ENCODE peak calls at places on chromosomes 7 and 10, in five cellular contexts. U, N, V, S and O are unnamed samples.

GRCh38 chr7:5646846-5647245 is 134.6 kb downstream of the RNF216 start:
- DNase-seq in U (no peak), S (no peak), V (peak; percentile 92), N (no peak), O (no peak)

GRCh38 chr7:86823769-86824168 is 180.1 kb downstream of the GRM3 start:
- DNase-seq in V (no peak), U (no peak), S (no peak), N (no peak), O (no peak)

GRCh38 chr10:31526681-31527080 is 207.7 kb downstream of the ZEB1 start:
- DNase-seq in V (peak; percentile 53), U (no peak), S (no peak), N (peak; percentile 18), O (no peak)

GRCh38 chr10:22712246-22712958 is 2.0 kb downstream of the PIP4K2A start:
- DNase-seq in V (peak; percentile 62), S (no peak), N (no peak), U (no peak), O (no peak)

GRCh38 chr7:102439963-102440795 is 6.8 kb downstream of the ORAI2 start:
- DNase-seq in U (no peak), V (peak; percentile 84), N (peak; percentile 85), S (no peak), O (no peak)

GRCh38 chr10:5343561-5343960 is 21.2 kb upstream of the UCN3 start:
- DNase-seq in S (no peak), N (no peak), V (peak; percentile 2), U (no peak), O (no peak)

GRCh38 chr7:123749537-123749857 is 694 bp upstream of the WASL start:
- DNase-seq in U (peak; percentile 36), S (no peak), N (peak; percentile 33), V (peak; percentile 87), O (no peak)

GRCh38 chr10:113690749-113691148 is 11.0 kb downstream of the CASP7 start:
- DNase-seq in S (no peak), U (no peak), N (no peak), V (no peak), O (no peak)

GRCh38 chr7:31883761-31884164 is 186.4 kb downstream of the PDE1C start:
- DNase-seq in U (no peak), V (peak; percentile 76), N (no peak), S (peak; percentile 37), O (no peak)

GRCh38 chr7:130996205-130996840 is 262.3 kb upstream of the KLF14 start:
- DNase-seq in S (no peak), N (no peak), U (no peak), V (no peak), O (no peak)

GRCh38 chr10:71138126-71138860 is 74.1 kb upstream of the UNC5B start:
- DNase-seq in V (no peak), N (no peak), S (no peak), U (no peak), O (no peak)

GRCh38 chr7:759569-759968 is 32.5 kb upstream of the PRKAR1B start:
- DNase-seq in V (no peak), N (no peak), U (no peak), S (peak; percentile 12), O (no peak)

GRCh38 chr10:124596116-124596785 is 134.6 kb downstream of the LHPP start:
- DNase-seq in U (no peak), N (peak; percentile 7), S (peak; percentile 52), V (no peak), O (no peak)

GRCh38 chr7:153515359-153515758 is 536.8 kb upstream of the DPP6 start:
- DNase-seq in V (no peak), S (no peak), N (no peak), U (no peak), O (no peak)

GRCh38 chr10:69913586-69913985 is 111.9 kb downstream of the COL13A1 start:
- DNase-seq in S (no peak), V (no peak), U (no peak), N (no peak), O (no peak)
- TF ChIP-seq CTCF in S (no peak), V (no peak), U (no peak), N (no peak), O (no peak)

DNA sequence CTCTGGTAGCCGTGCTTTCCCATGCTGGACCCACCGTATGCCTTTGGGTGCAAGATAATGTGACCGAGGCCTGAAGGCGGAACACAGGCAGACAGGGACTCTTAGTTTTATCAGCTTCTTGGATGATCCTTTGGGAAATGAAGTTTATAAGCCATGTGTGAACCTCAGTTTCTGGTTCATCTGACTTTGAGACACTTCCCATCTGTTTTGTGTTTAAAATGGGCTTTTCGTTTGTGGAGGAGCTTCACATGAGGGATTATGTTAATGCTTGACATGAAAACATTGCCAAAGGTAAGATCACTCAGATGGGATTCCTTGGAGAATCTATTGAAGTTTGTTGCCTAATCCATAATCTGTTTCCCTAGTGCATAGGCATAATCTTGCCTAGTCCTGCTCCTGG is 249.8 kb upstream of the LYZL1 start:
- DNase-seq in V (no peak), N (no peak), S (no peak), U (no peak), O (no peak)
- TF ChIP-seq CTCF in V (no peak), N (no peak), S (no peak), U (no peak), O (no peak)

GRCh38 chr7:133051066-133051465 is 30.8 kb downstream of the CHCHD3 start:
- DNase-seq in N (no peak), S (no peak), U (no peak), V (peak; percentile 60), O (no peak)
- TF ChIP-seq CTCF in N (peak; percentile 22), S (no peak), U (no peak), V (peak; percentile 39), O (peak; percentile 41)

DNA sequence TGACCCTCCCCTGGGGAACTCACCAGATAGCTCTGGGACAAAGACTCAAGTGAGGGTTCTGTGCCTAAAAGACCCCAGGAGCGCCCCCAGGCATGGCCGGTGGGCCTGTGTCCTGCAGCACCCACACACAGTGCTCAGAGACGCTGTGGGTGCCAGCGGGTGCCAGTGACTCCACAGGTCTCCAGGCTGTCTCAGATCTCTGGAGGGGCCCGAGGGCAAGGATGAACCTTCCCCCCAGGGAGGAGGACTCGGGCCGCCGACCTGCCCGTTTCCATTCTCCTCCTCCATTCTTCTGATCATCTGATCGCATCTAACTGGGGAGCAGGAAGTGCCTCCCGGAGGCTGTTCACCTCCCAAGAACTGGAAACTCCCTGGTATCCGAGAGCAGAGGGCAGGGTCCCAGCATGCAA is 980 bp downstream of the ADAM8 start:
- DNase-seq in U (no peak), V (no peak), S (peak; percentile 71), N (no peak), O (no peak)
- TF ChIP-seq CTCF in U (no peak), V (no peak), S (no peak), N (no peak), O (no peak)

GRCh38 chr7:50495746-50496145 is 45.6 kb upstream of the FIGNL1 start:
- DNase-seq in U (no peak), N (no peak), V (no peak), S (no peak), O (no peak)

GRCh38 chr7:50499092-50499491 is 48.9 kb upstream of the FIGNL1 start:
- DNase-seq in N (no peak), V (no peak), U (no peak), S (no peak), O (no peak)

GRCh38 chr7:50497068-50497642 is 47.0 kb upstream of the FIGNL1 start:
- DNase-seq in V (peak; percentile 66), N (no peak), U (no peak), S (no peak), O (no peak)

GRCh38 chr7:50496541-50496940 is 46.4 kb upstream of the FIGNL1 start:
- DNase-seq in S (no peak), U (no peak), V (no peak), N (no peak), O (no peak)

GRCh38 chr7:50497968-50498367 is 47.8 kb upstream of the FIGNL1 start:
- DNase-seq in N (no peak), S (no peak), U (peak; percentile 74), V (peak; percentile 81), O (no peak)
- TF ChIP-seq CTCF in N (no peak), S (no peak), U (no peak), V (no peak), O (no peak)